ENCODE peak calls at places on chromosome 7, in seven cellular contexts. C, A, M, Q, B, T and L are unnamed samples.
A peak's percentile ranks its signal among the peaks of the same experiment; 100 is the strongest.

GRCh38 chr7:140383954-140384713 is 14.2 kb downstream of the SLC37A3 start:
- DNase-seq in C (no peak), B (no peak), M (no peak), T (no peak), A (no peak), Q (no peak), L (peak; percentile 9)

GRCh38 chr7:88546808-88547207 is 212.7 kb upstream of the ZNF804B start:
- DNase-seq in M (peak; percentile 52), C (peak; percentile 4), B (no peak), A (no peak), T (no peak), Q (no peak), L (no peak)

GRCh38 chr7:92754756-92755581 is 81.4 kb downstream of the CDK6 start:
- DNase-seq in A (no peak), B (peak; percentile 51), T (no peak), C (peak; percentile 71), M (no peak), Q (no peak), L (no peak)

GRCh38 chr7:157650131-157650631 is 313.4 kb downstream of the DNAJB6 start:
- DNase-seq in T (no peak), Q (no peak), A (no peak), C (no peak), M (no peak), B (no peak), L (no peak)

GRCh38 chr7:105887569-105888199 is 11.3 kb upstream of the ATXN7L1 start:
- DNase-seq in C (no peak), Q (no peak), T (no peak), B (no peak), A (no peak), M (no peak), L (no peak)

GRCh38 chr7:128404826-128405344 is 4.9 kb downstream of the IMPDH1 start:
- DNase-seq in B (no peak), Q (no peak), C (no peak), M (no peak), T (no peak), A (peak; percentile 5), L (no peak)

GRCh38 chr7:116777613-116778380 is 84.6 kb upstream of the CAPZA2 start:
- DNase-seq in Q (no peak), M (no peak), C (no peak), B (no peak), A (peak; percentile 71), T (no peak), L (no peak)

GRCh38 chr7:45176886-45177731 is 19.5 kb downstream of the RAMP3 start:
- DNase-seq in Q (peak; percentile 51), A (no peak), C (no peak), T (no peak), B (no peak), M (no peak), L (peak; percentile 58)

GRCh38 chr7:72538856-72539255 is 126.7 kb upstream of the CALN1 start:
- DNase-seq in B (peak; percentile 1), C (no peak), M (no peak), T (no peak), Q (no peak), A (no peak), L (no peak)

GRCh38 chr7:48279420-48279819 is 108.2 kb downstream of the ABCA13 start:
- DNase-seq in M (no peak), B (no peak), A (no peak), T (no peak), C (no peak), Q (no peak), L (no peak)

GRCh38 chr7:148204639-148205292 is 385.8 kb upstream of the C7orf33 start:
- DNase-seq in M (no peak), T (no peak), B (no peak), C (no peak), Q (no peak), A (no peak), L (no peak)

GRCh38 chr7:27107901-27108381 is 5.5 kb upstream of the HOXA2 start:
- DNase-seq in M (no peak), T (no peak), C (no peak), A (peak; percentile 36), Q (peak; percentile 55), B (no peak), L (no peak)

GRCh38 chr7:2614646-2615330 is 17.0 kb upstream of the TTYH3 start:
- DNase-seq in C (no peak), Q (no peak), T (no peak), A (no peak), M (no peak), B (no peak), L (no peak)

GRCh38 chr7:104956753-104957450 is 57.1 kb upstream of the KMT2E start:
- DNase-seq in C (no peak), A (peak; percentile 98), B (no peak), M (no peak), T (no peak), Q (no peak), L (no peak)